ENCODE peak calls at places on chromosome 12, in four cellular contexts. D, G, E and F are unnamed samples.

GRCh38 chr12:120698677-120699076 is 11.6 kb upstream of the UNC119B start:
- DNase-seq in D (no peak), G (no peak), E (no peak), F (no peak)

GRCh38 chr12:32504626-32505025 is 105.3 kb downstream of the FGD4 start:
- DNase-seq in D (no peak), G (no peak), E (no peak), F (no peak)

GRCh38 chr12:63302269-63302940 is 151.4 kb upstream of the AVPR1A start:
- DNase-seq in D (no peak), G (peak), E (no peak), F (no peak)

GRCh38 chr12:117744418-117744817 is 224.4 kb downstream of the KSR2 start:
- DNase-seq in D (no peak), G (no peak), E (no peak), F (no peak)

GRCh38 chr12:110109037-110109836 is 14.9 kb upstream of the IFT81 start:
- DNase-seq in D (peak), G (peak), E (peak), F (no peak)

GRCh38 chr12:38282886-38283285 is 33.7 kb upstream of the ALG10B start:
- DNase-seq in D (no peak), G (no peak), E (no peak), F (no peak)

GRCh38 chr12:113537751-113538087 is 66.0 kb upstream of the LHX5 start:
- DNase-seq in D (no peak), G (no peak), E (no peak), F (no peak)

GRCh38 chr12:66964629-66965028 is 285.8 kb upstream of the GRIP1 start:
- DNase-seq in D (no peak), G (peak), E (no peak), F (no peak)

GRCh38 chr12:122975790-122976647 is 975 bp downstream of the OGFOD2 start:
- DNase-seq in D (no peak), G (no peak), E (no peak), F (no peak)

GRCh38 chr12:76026643-76027063 is 4.9 kb downstream of the PHLDA1 start:
- DNase-seq in D (no peak), G (peak), E (no peak), F (no peak)

GRCh38 chr12:48340891-48341290 is 9.8 kb downstream of the ZNF641 start:
- DNase-seq in D (no peak), G (no peak), E (no peak), F (no peak)

GRCh38 chr12:122064780-122065588 is 13.6 kb upstream of the MLXIP start:
- DNase-seq in D (no peak), G (peak), E (peak), F (no peak)

GRCh38 chr12:93778306-93778705 is 101.1 kb downstream of the CRADD start:
- DNase-seq in D (no peak), G (peak), E (peak), F (no peak)

GRCh38 chr12:125720961-125721360 is 655.7 kb downstream of the AACS start:
- DNase-seq in D (no peak), G (no peak), E (no peak), F (no peak)

GRCh38 chr12:118025168-118025567 is 8.7 kb downstream of the RFC5 start:
- DNase-seq in D (no peak), G (no peak), E (no peak), F (no peak)

GRCh38 chr12:28611501-28611900 is 421.2 kb downstream of the CCDC91 start:
- DNase-seq in D (no peak), G (peak), E (no peak), F (no peak)

GRCh38 chr12:125773033-125773432 is 707.8 kb downstream of the AACS start:
- DNase-seq in D (no peak), G (no peak), E (no peak), F (peak)

GRCh38 chr12:81461163-81461562 is 298.0 kb downstream of the PPFIA2 start:
- DNase-seq in D (no peak), G (no peak), E (no peak), F (no peak)

GRCh38 chr12:102026728-102027127 is 35.1 kb downstream of the WASHC3 start:
- DNase-seq in D (no peak), G (no peak), E (no peak), F (no peak)

GRCh38 chr12:111063296-111064026 is 143.1 kb upstream of the MYL2 start:
- DNase-seq in D (no peak), G (no peak), E (no peak), F (no peak)

GRCh38 chr12:66746489-66747201 is 67.8 kb upstream of the GRIP1 start:
- DNase-seq in D (no peak), G (no peak), E (no peak), F (no peak)

GRCh38 chr12:67651380-67651695 is 2.8 kb downstream of the DYRK2 start:
- DNase-seq in D (no peak), G (no peak), E (no peak), F (peak)

GRCh38 chr12:120984351-120984898 is 6.1 kb downstream of the HNF1A start:
- DNase-seq in D (no peak), G (no peak), E (peak), F (no peak)

GRCh38 chr12:14962797-14963196 is 1.4 kb upstream of the ARHGDIB start:
- DNase-seq in D (no peak), G (no peak), E (no peak), F (no peak)

GRCh38 chr12:54273981-54274380 is 5.9 kb downstream of the CBX5 start:
- DNase-seq in D (no peak), G (no peak), E (no peak), F (no peak)

GRCh38 chr12:90043264-90043663 is 334.6 kb upstream of the ATP2B1 start:
- DNase-seq in D (no peak), G (peak), E (no peak), F (no peak)

DNA sequence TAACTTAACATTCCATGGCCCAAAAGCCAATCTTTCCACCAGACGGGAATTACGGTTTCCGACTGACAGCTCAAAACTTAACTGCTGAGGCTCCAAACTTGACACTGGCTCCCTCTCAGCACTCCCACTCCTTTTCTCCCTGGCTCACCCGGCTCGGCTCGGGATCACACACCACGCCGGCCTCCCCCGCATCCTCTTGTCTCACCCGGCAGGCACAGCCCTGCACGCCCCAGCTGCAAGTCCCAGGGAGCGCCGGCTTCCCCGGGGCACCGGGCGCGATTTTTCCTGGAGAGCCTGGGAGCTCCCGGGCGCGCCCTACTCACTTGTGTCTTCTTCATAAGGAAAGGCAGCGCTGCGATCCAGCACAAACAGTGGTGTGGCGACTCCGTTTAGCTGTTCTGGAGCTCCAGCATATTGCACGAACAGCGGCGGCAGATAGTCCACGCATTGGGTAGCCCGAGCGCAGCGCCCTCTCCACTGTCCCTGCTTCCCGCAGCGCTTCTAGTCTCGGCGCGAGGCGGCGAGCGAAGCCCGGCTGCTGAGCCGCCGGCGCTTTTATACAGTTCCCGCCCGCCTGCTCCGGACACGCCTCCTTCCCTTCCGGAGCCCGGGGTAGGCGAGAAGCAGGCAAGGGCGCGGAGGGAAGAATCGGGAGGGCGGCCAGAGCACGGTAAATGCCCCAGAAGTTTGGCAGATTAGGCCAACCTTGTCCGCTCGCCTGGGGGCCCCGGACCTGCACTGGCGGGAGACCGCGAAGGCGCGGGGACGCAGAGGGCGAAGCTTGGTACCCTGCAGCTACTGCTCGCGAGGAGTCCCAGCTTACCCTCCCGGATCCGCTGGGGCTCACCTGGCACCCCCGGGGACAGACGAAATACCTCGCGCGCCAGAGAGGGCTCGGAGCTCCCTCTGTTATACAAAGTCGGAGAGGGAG is at the start of gene KITLG:
- DNase-seq in D (no peak), G (peak), E (peak), F (peak)
- TF ChIP-seq CTCF in D (peak), G (peak), E (peak), F (no peak)

GRCh38 chr12:26001530-26001929 is 43.0 kb downstream of the RASSF8 start:
- DNase-seq in D (no peak), G (no peak), E (no peak), F (no peak)
- TF ChIP-seq CTCF in D (no peak), G (peak), E (no peak), F (no peak)

GRCh38 chr12:108299980-108300696 is 39.0 kb downstream of the CMKLR1 start:
- DNase-seq in D (no peak), G (no peak), E (no peak), F (no peak)

GRCh38 chr12:108304633-108305032 is 34.5 kb downstream of the CMKLR1 start:
- DNase-seq in D (no peak), G (no peak), E (no peak), F (no peak)

GRCh38 chr12:108302034-108302433 is 37.1 kb downstream of the CMKLR1 start:
- DNase-seq in D (no peak), G (no peak), E (no peak), F (no peak)

GRCh38 chr12:108301346-108301745 is 37.8 kb downstream of the CMKLR1 start:
- DNase-seq in D (no peak), G (no peak), E (no peak), F (no peak)

DNA sequence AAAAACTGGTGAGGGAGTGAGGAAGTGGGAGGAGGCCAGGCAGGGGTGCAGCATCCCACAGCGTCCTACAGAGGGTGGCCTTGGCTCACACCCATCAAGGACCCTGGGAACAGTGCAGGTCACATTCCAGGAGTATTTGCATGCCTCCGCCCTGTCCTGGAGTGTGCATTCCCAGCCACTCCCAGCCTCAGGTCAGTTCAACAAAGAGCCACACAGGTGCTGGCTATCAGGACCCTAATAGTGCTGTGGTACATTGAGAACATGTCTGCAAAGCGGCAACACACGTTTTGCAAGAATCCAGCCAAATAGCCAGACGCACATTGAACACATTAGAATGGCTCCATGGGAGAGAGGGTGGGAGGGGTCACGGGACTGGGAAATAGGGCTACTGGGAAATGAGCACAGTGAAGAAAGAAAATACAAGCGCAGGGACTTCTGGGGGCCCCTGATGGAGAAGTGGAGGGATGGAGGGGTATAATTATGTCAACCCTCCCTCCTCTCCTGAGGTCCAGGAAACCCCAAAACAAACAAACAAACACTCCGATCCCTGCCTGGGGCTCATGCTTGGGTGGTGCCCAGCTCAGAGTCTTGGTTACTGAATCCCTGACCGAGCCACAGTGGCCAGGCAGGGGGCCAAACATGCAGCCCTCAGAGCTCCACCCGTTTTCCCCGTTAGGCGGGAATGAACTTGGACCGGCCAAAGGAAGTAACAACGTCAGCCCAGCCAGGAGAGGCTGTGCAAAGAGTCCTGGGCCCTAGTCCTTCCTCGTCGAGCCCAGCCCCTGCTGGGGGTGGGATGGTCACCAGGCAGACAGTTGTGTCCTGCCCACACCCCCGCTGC is 36.4 kb downstream of the CMKLR1 start:
- DNase-seq in D (no peak), G (no peak), E (peak), F (no peak)
- TF ChIP-seq CTCF in D (no peak), G (peak), E (no peak), F (no peak)

DNA sequence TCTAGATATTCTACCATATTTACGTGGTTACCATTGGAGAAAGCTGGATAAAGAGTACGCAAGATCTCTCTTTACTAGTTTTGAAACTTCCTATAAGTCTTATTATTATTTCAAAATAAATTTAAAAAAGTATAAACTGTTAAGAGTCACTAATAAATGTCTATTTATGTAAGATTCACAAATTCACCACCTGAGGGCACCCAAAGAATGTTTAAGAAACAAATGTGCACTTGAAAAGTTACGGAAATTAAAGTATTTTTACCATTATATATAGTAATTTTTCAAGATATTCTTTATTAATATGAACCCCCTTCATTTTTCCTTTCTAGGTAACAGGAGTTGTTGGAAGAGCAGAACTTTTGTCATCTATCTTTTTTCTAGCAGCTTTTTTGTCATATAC is 11.9 kb downstream of the TMTC3 start:
- DNase-seq in D (no peak), G (peak), E (no peak), F (no peak)
- TF ChIP-seq CTCF in D (no peak), G (no peak), E (peak), F (peak)

GRCh38 chr12:11882301-11883019 is 188.3 kb upstream of the BCL2L14 start:
- DNase-seq in D (no peak), G (no peak), E (no peak), F (no peak)

GRCh38 chr12:11879306-11879705 is 191.4 kb upstream of the BCL2L14 start:
- DNase-seq in D (no peak), G (no peak), E (no peak), F (no peak)

GRCh38 chr12:11884661-11885060 is 186.1 kb upstream of the BCL2L14 start:
- DNase-seq in D (no peak), G (no peak), E (no peak), F (no peak)

GRCh38 chr12:11880424-11880823 is 190.3 kb upstream of the BCL2L14 start:
- DNase-seq in D (no peak), G (no peak), E (no peak), F (no peak)

DNA sequence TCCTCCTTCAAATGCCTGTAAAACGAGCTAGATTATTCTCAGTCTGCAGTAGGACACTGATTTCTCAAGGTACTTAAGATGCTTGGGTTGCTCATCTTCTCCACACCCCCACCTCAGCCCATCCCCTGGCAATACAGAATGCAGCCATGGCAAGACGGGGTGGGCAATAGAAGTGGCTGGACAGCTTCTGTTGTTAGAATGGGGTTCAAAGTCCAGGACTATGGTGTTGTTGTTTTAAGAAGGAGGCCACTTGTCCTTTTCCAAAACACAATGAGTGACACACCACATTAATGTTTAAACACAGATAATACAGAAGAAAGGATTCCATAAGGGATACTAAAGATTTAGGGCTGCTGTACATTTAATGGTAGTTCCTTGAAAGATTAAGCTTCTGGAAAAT is 188.9 kb upstream of the BCL2L14 start:
- DNase-seq in D (no peak), G (no peak), E (no peak), F (no peak)
- TF ChIP-seq CTCF in D (no peak), G (no peak), E (no peak), F (no peak)

GRCh38 chr12:52096332-52097044 is 17.0 kb downstream of the SMIM41 start:
- DNase-seq in D (no peak), G (no peak), E (no peak), F (no peak)

GRCh38 chr12:52090291-52090690 is 10.8 kb downstream of the SMIM41 start:
- DNase-seq in D (no peak), G (no peak), E (no peak), F (peak)

GRCh38 chr12:52091061-52091460 is 11.6 kb downstream of the SMIM41 start:
- DNase-seq in D (no peak), G (no peak), E (no peak), F (peak)

GRCh38 chr12:52091869-52092268 is 12.4 kb downstream of the SMIM41 start:
- DNase-seq in D (no peak), G (no peak), E (no peak), F (no peak)

GRCh38 chr12:52093346-52093745 is 13.8 kb downstream of the SMIM41 start:
- DNase-seq in D (no peak), G (no peak), E (peak), F (no peak)
- TF ChIP-seq CTCF in D (no peak), G (no peak), E (no peak), F (no peak)

GRCh38 chr12:31470462-31470861 is 120.5 kb downstream of the DENND5B start:
- DNase-seq in D (no peak), G (no peak), E (no peak), F (no peak)
- TF ChIP-seq CTCF in D (no peak), G (no peak), E (no peak), F (no peak)

DNA sequence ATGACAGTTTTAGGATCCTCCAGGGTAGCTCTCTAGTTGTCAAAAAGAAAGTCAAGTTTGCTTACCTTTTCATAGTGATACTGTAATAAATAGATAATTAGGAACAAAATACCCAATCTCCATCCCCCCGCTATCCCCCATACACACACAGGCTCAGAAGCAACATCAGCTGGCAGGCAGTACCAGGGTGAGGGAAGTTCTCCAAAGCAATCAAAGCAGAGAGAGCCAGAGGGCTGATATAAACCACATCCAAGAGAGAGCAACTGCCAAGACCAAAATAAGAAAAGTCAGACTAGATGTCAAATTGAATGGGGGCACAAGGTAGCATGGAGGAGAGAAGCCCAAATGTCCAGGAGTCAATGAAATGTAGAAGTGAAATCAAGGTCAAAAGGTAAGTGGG is 80.2 kb upstream of the PTPRR start:
- DNase-seq in D (no peak), G (no peak), E (no peak), F (no peak)
- TF ChIP-seq CTCF in D (no peak), G (no peak), E (no peak), F (no peak)

GRCh38 chr12:22626429-22626828 is 1.5 kb downstream of the ETNK1 start:
- DNase-seq in D (no peak), G (peak), E (no peak), F (peak)

GRCh38 chr12:22624573-22624907 is 431 bp upstream of the ETNK1 start:
- DNase-seq in D (no peak), G (no peak), E (no peak), F (no peak)

GRCh38 chr12:22627351-22627750 is 2.4 kb downstream of the ETNK1 start:
- DNase-seq in D (no peak), G (no peak), E (no peak), F (no peak)

GRCh38 chr12:22625671-22626251 is 790 bp downstream of the ETNK1 start:
- DNase-seq in D (no peak), G (peak), E (peak), F (peak)

DNA sequence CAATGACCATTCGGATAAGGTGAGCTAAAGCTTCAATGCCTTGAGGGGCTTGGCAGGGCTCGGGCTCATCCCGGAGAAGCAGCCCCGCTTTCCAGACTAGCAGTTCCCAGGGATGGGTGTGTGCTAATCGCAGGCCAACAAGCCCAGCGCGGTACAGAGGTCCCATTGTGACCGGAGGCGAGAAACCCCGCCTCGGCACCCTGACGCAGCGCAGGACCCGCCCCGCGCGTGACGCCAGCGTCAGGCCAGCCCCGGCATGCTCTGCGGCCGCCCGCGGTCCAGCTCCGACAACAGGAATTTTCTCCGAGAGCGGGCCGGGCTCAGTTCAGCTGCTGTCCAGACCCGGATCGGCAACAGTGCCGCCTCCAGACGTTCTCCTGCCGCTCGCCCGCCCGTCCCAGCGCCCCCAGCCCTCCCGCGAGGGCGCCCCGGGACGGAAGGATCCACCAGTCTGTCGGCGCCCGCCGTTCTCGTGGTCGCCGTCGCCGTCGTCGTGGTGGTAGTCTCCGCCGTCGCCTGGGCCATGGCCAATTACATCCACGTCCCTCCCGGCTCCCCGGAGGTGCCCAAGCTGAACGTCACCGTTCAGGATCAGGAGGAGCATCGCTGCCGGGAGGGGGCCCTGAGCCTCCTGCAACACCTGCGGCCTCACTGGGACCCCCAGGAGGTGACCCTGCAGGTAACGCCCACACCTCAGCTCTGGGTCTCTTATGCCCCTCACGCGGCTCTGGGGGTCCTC is at the start of gene ETNK1:
- DNase-seq in D (peak), G (peak), E (peak), F (peak)
- TF ChIP-seq CTCF in D (no peak), G (no peak), E (no peak), F (no peak)